ENCODE peak calls at places on chromosomes 12 and 14, in five cellular contexts. Q is skeletal muscle cell, G is GM23338, A is GM04503, P is RWPE1. J is an unnamed sample.

GRCh38 chr14:61101803-61102548 is 120.9 kb downstream of the SLC38A6 start:
- DNase-seq in P (peak), G (peak), A (no peak), Q (no peak), J (no peak)

GRCh38 chr12:71455028-71455737 is 15.6 kb downstream of the LGR5 start:
- DNase-seq in Q (no peak), P (no peak), G (no peak), A (no peak), J (no peak)

GRCh38 chr14:76696791-76697190 is 64.5 kb upstream of the VASH1 start:
- DNase-seq in Q (no peak), G (no peak), P (no peak), A (no peak), J (no peak)

GRCh38 chr12:133120385-133121191 is 9.5 kb downstream of the ZNF891 start:
- DNase-seq in P (no peak), A (no peak), Q (no peak), G (peak), J (no peak)

GRCh38 chr12:53862831-53863230 is 75.8 kb upstream of the HOXC13 start:
- DNase-seq in G (no peak), Q (peak), P (peak), A (peak), J (peak)

GRCh38 chr12:28963554-28963953 is 185.5 kb upstream of the FAR2 start:
- DNase-seq in P (peak), G (peak), Q (no peak), A (no peak), J (no peak)

GRCh38 chr14:22252591-22253178 is 336.3 kb downstream of the DAD1 start:
- DNase-seq in A (no peak), Q (no peak), G (no peak), P (no peak), J (no peak)

GRCh38 chr14:36315159-36315853 is 5.1 kb downstream of the MBIP start:
- DNase-seq in G (peak), Q (no peak), P (no peak), A (no peak), J (no peak)

GRCh38 chr14:44768935-44769334 is 192.8 kb downstream of the KLHL28 start:
- DNase-seq in Q (no peak), P (no peak), A (no peak), G (no peak), J (no peak)

GRCh38 chr14:33475623-33476022 is 475.3 kb downstream of the EGLN3 start:
- DNase-seq in P (peak), Q (peak), G (peak), A (no peak), J (peak)

GRCh38 chr14:89143595-89143994 is 273.4 kb downstream of the FOXN3 start:
- DNase-seq in Q (no peak), P (no peak), G (no peak), A (no peak), J (no peak)

GRCh38 chr14:71320734-71321555 is 413.7 kb downstream of the PCNX1 start:
- DNase-seq in G (peak), Q (no peak), A (no peak), P (peak), J (peak)

GRCh38 chr12:71220295-71220694 is 62.5 kb upstream of the TSPAN8 start:
- DNase-seq in G (no peak), P (no peak), A (no peak), Q (no peak), J (no peak)

GRCh38 chr12:127115468-127116035 is 1151.4 kb upstream of the TMEM132C start:
- DNase-seq in A (no peak), P (no peak), G (no peak), Q (no peak), J (no peak)

GRCh38 chr14:102622262-102622885 is 29.9 kb downstream of the RCOR1 start:
- DNase-seq in A (no peak), Q (no peak), G (peak), P (no peak), J (no peak)

GRCh38 chr14:69559581-69560011 is 15.1 kb downstream of the CCDC177 start:
- DNase-seq in G (no peak), Q (no peak), A (no peak), P (no peak), J (no peak)

GRCh38 chr12:29591140-29592020 is 93.9 kb upstream of the OVCH1 start:
- DNase-seq in A (no peak), Q (no peak), P (no peak), G (peak), J (no peak)

GRCh38 chr12:117662620-117663395 is 301.4 kb upstream of the NOS1 start:
- DNase-seq in Q (no peak), A (no peak), P (no peak), G (no peak), J (no peak)

GRCh38 chr12:116881325-116881866 is at the start of gene HRK:
- DNase-seq in Q (no peak), A (no peak), P (no peak), G (peak), J (no peak)

GRCh38 chr12:88153959-88154358 is 11.9 kb downstream of the TMTC3 start:
- DNase-seq in G (no peak), Q (peak), A (no peak), P (peak), J (no peak)

GRCh38 chr12:31506907-31507306 is 84.0 kb downstream of the DENND5B start:
- DNase-seq in A (no peak), P (no peak), Q (no peak), G (peak), J (peak)

GRCh38 chr12:132596016-132596415 is 14.4 kb downstream of the LRCOL1 start:
- DNase-seq in G (no peak), Q (peak), A (no peak), P (no peak), J (peak)

GRCh38 chr12:39074063-39074462 is 168.7 kb upstream of the CPNE8 start:
- DNase-seq in A (no peak), G (no peak), P (no peak), Q (no peak), J (no peak)

GRCh38 chr12:13024151-13024946 is 19.8 kb upstream of the FAM234B start:
- DNase-seq in A (no peak), G (peak), Q (peak), P (no peak), J (peak)

GRCh38 chr14:56025191-56025590 is 93.0 kb upstream of the PELI2 start:
- DNase-seq in A (no peak), P (no peak), G (no peak), Q (no peak), J (no peak)